ENCODE peak calls at places on chromosomes 11 and 22, in nine cellular contexts. J is AG04450, D is HCT116, G is astrocyte of the spinal cord, R is upper lobe of right lung, P is HL-60, F is sigmoid colon, I is pancreas, U is endothelial cell. W is an unnamed sample.
A peak's percentile ranks its signal among the peaks of the same experiment; 100 is the strongest.

GRCh38 chr11:116851631-116852030 is 14.2 kb upstream of the APOA1 start:
- DNase-seq in J (no peak), D (no peak), G (no peak), R (no peak), P (peak; percentile 16), F (no peak), I (no peak), U (no peak), W (no peak)

GRCh38 chr11:76232026-76232665 is 25.8 kb upstream of the WNT11 start:
- DNase-seq in J (no peak), D (no peak), G (no peak), R (no peak), P (no peak), F (no peak), I (no peak), U (no peak), W (peak; percentile 35)

GRCh38 chr11:31957674-31958073 is 133.2 kb upstream of the RCN1 start:
- DNase-seq in J (no peak), D (no peak), G (no peak), R (no peak), P (no peak), F (no peak), I (no peak), U (no peak), W (no peak)

GRCh38 chr11:32852142-32852541 is 22.4 kb downstream of the PRRG4 start:
- DNase-seq in J (no peak), D (no peak), G (peak; percentile 47), R (no peak), P (no peak), F (no peak), I (no peak), U (no peak), W (peak; percentile 67)

GRCh38 chr11:120818097-120818496 is 205.8 kb upstream of the TBCEL start:
- DNase-seq in J (no peak), D (no peak), G (no peak), R (no peak), P (no peak), F (no peak), I (no peak), U (no peak), W (no peak)

GRCh38 chr22:50502628-50503474 is 4.7 kb downstream of the LMF2 start:
- DNase-seq in J (no peak), D (no peak), G (no peak), R (no peak), P (no peak), F (no peak), I (no peak), U (no peak), W (peak; percentile 3)

GRCh38 chr11:40732107-40732506 is 727.3 kb downstream of the LRRC4C start:
- DNase-seq in J (no peak), D (no peak), G (no peak), R (no peak), P (no peak), F (no peak), I (no peak), U (no peak), W (no peak)

GRCh38 chr11:70467196-70468085 is 69.1 kb downstream of the CTTN start:
- DNase-seq in J (no peak), D (peak; percentile 33), G (peak; percentile 45), R (peak; percentile 78), P (no peak), F (no peak), I (peak; percentile 62), U (peak; percentile 76), W (peak; percentile 77)

GRCh38 chr11:68749501-68750196 is 1.7 kb downstream of the TESMIN start:
- DNase-seq in J (no peak), D (no peak), G (peak; percentile 32), R (no peak), P (no peak), F (no peak), I (no peak), U (no peak), W (no peak)

GRCh38 chr11:74783241-74783871 is 34.7 kb downstream of the RNF169 start:
- DNase-seq in J (no peak), D (peak; percentile 8), G (peak; percentile 42), R (no peak), P (peak; percentile 27), F (no peak), I (no peak), U (no peak), W (no peak)

DNA sequence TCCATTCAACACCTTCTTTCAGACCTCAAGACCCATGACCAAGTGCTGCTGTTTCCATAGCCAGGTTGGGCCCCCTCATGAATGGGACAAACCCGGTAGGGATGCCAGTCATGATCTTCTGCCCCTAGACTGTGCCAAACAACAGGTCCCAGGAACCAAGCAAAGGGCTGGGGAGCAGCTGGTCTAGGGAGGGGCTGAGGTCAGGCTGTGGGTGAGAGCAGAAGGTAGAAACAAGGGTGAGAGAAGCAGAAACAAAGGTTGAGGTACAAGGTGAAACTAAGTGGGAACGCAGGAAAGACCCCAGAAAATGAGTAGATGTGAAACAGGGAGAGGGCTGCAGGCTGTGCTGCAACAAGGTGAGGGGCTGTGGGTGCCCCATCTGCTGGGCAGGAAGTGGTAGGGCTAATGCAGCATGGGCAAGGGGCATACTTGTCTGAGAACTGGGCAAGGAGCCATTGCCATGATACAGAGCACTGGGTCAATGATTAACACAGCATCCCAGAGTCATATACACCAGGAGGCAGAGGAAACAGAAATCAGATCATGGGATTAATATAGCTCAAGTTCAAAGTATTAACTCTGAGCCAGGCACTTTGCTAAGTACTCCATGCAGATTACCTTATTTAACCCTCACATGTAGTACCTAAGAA is 45.9 kb downstream of the SLC1A2 start:
- DNase-seq in J (no peak), D (no peak), G (no peak), R (no peak), P (no peak), F (no peak), I (peak; percentile 61), U (no peak), W (peak; percentile 58)
- TF ChIP-seq CTCF in J (no peak), D (no peak), G (no peak), R (no peak), P (no peak), F (no peak), I (no peak), U (no peak), W (no peak)

GRCh38 chr22:24485170-24485569 is 10.0 kb upstream of the UPB1 start:
- DNase-seq in J (no peak), D (no peak), G (no peak), R (no peak), P (no peak), F (no peak), I (no peak), U (no peak), W (no peak)

GRCh38 chr22:24486501-24486921 is 8.6 kb upstream of the UPB1 start:
- DNase-seq in J (no peak), D (no peak), G (peak; percentile 86), R (no peak), P (no peak), F (no peak), I (no peak), U (no peak), W (no peak)

GRCh38 chr22:24483966-24484545 is 11.1 kb upstream of the UPB1 start:
- DNase-seq in J (no peak), D (no peak), G (peak; percentile 40), R (no peak), P (no peak), F (no peak), I (no peak), U (no peak), W (no peak)

GRCh38 chr22:24482998-24483397 is 12.1 kb upstream of the UPB1 start:
- DNase-seq in J (no peak), D (no peak), G (no peak), R (no peak), P (no peak), F (no peak), I (no peak), U (no peak), W (no peak)

DNA sequence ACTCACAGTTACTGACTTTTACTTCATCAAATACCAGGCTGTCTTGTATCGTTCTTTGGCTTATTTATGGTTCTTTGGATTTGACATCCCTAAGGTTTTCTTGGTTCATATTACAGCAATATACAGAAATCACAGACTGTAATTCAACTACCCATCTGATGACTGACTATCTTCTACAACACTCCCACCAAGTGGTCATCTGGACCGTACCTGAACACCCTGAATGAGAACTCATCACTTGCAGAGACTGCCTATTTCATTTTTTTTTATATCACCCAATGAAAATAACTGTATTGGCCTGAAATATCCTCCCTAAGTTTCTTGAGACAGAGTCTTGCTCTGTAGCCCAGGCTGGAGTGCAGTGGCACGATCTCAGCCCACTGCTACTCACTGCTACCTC is 9.5 kb upstream of the UPB1 start:
- DNase-seq in J (no peak), D (no peak), G (no peak), R (no peak), P (no peak), F (no peak), I (no peak), U (no peak), W (no peak)
- TF ChIP-seq CTCF in J (no peak), D (no peak), G (peak; percentile 21), R (peak; percentile 35), P (no peak), F (no peak), I (no peak), U (no peak), W (peak; percentile 27)

GRCh38 chr11:97269527-97269926 is 879.7 kb downstream of the JRKL start:
- DNase-seq in J (no peak), D (no peak), G (no peak), R (no peak), P (no peak), F (no peak), I (no peak), U (no peak), W (peak; percentile 23)
- TF ChIP-seq CTCF in J (no peak), D (no peak), G (peak; percentile 18), R (no peak), P (no peak), F (no peak), I (no peak), U (peak; percentile 66), W (peak; percentile 27)

GRCh38 chr22:19854778-19855503 is at the start of the genes GNB1L and RTL10:
- DNase-seq in J (peak; percentile 88), D (peak; percentile 85), G (peak; percentile 98), R (peak; percentile 99), P (peak; percentile 96), F (peak; percentile 98), I (peak; percentile 98), U (peak; percentile 97), W (peak; percentile 100)
- TF ChIP-seq CTCF in J (peak; percentile 20), D (no peak), G (peak; percentile 19), R (no peak), P (no peak), F (no peak), I (no peak), U (no peak), W (no peak)